ENCODE peak calls at places on chromosomes 7 and 10, in eight cellular contexts. I is activated T-cell treated with anti-CD3 and anti-CD28 coated beads for 24 hours; L is stimulated activated CD4-positive, alpha-beta T cell treated with anti-CD3 and anti-CD28 coated beads, Interleukin-1b, Interleukin-23, amount 100 ng/mL, for 1 hour; Q is T47D; O is kidney; H is astrocyte; Y is NCI-H2171 treated with DMSO at 0.1 percent for 48 hours; B is brain microvascular endothelial cell. X is an unnamed sample.

GRCh38 chr10:79487296-79488194 is 24.8 kb upstream of the EIF5AL1 start:
- DNase-seq in Y (no peak), O (no peak), H (peak), L (no peak), Q (peak), B (peak), I (peak), X (no peak)

GRCh38 chr10:96205580-96205979 is 65.8 kb downstream of the BLNK start:
- DNase-seq in O (no peak), Q (no peak), L (no peak), I (no peak), H (no peak), Y (no peak), B (no peak), X (no peak)

GRCh38 chr10:43868362-43868672 is 219.6 kb upstream of the ZNF32 start:
- DNase-seq in H (no peak), Y (no peak), I (no peak), L (no peak), O (no peak), B (no peak), Q (no peak), X (no peak)

GRCh38 chr7:157125376-157126223 is 13.1 kb upstream of the UBE3C start:
- DNase-seq in L (no peak), I (no peak), O (no peak), B (no peak), Y (no peak), H (no peak), Q (no peak), X (no peak)

GRCh38 chr7:134900430-134900876 is 85.9 kb upstream of the AGBL3 start:
- DNase-seq in Q (no peak), H (no peak), B (no peak), L (no peak), Y (no peak), O (no peak), I (no peak), X (no peak)

GRCh38 chr10:95818663-95819062 is 62.7 kb downstream of the ENTPD1 start:
- DNase-seq in H (peak), B (peak), O (no peak), Q (peak), I (no peak), L (no peak), Y (no peak), X (peak)

GRCh38 chr10:91163709-91164474 is 56.6 kb upstream of the PCGF5 start:
- DNase-seq in I (peak), B (peak), O (peak), Y (no peak), L (peak), H (peak), Q (peak), X (peak)

GRCh38 chr7:142925413-142925812 is 8.1 kb downstream of the TRPV5 start:
- DNase-seq in Q (no peak), Y (no peak), O (no peak), B (no peak), I (no peak), H (no peak), L (no peak), X (no peak)

GRCh38 chr7:17849504-17849903 is 90.8 kb downstream of the SNX13 start:
- DNase-seq in H (peak), Y (no peak), O (no peak), L (no peak), Q (no peak), I (no peak), B (peak), X (peak)

GRCh38 chr10:6564367-6564766 is 15.7 kb downstream of the PRKCQ start:
- DNase-seq in Q (no peak), O (no peak), L (no peak), Y (no peak), B (no peak), H (no peak), I (no peak), X (no peak)

GRCh38 chr10:61764486-61764885 is 101.8 kb downstream of the CABCOCO1 start:
- DNase-seq in Y (no peak), H (no peak), Q (no peak), O (no peak), B (no peak), I (no peak), L (no peak), X (no peak)

GRCh38 chr10:132664407-132664806 is 121.5 kb downstream of the NKX6-2 start:
- DNase-seq in Y (no peak), Q (no peak), L (no peak), O (peak), I (no peak), B (no peak), H (no peak), X (no peak)

GRCh38 chr7:106545275-106545674 is 115.7 kb downstream of the CCDC71L start:
- DNase-seq in Y (no peak), L (no peak), H (no peak), Q (no peak), B (no peak), O (no peak), I (no peak), X (no peak)

GRCh38 chr10:62719058-62719457 is 85.5 kb upstream of the ADO start:
- DNase-seq in H (no peak), Y (no peak), Q (no peak), I (no peak), L (no peak), O (no peak), B (no peak), X (no peak)

GRCh38 chr7:112449353-112449752 is 907 bp upstream of the IFRD1 start:
- DNase-seq in I (peak), B (peak), H (peak), L (no peak), O (no peak), Y (no peak), Q (peak), X (no peak)

GRCh38 chr7:153541903-153542302 is 510.3 kb upstream of the DPP6 start:
- DNase-seq in H (no peak), Q (no peak), L (no peak), Y (no peak), I (no peak), O (no peak), B (no peak), X (no peak)

GRCh38 chr7:17184805-17185689 is 113.4 kb upstream of the AHR start:
- DNase-seq in H (peak), Y (no peak), O (no peak), L (no peak), B (no peak), Q (no peak), I (no peak), X (no peak)

GRCh38 chr10:93518531-93518930 is 22.1 kb downstream of the CEP55 start:
- DNase-seq in I (no peak), Y (no peak), Q (no peak), B (no peak), L (no peak), O (no peak), H (no peak), X (no peak)

GRCh38 chr7:105643384-105643783 is 62.1 kb upstream of the EFCAB10 start:
- DNase-seq in I (no peak), O (no peak), B (peak), L (no peak), Y (peak), H (no peak), Q (no peak), X (no peak)

X was measured in hepatic stellate cell.